ENCODE peak calls at places on chromosomes 1 and 21, in seven cellular contexts. One of them, this sample, is unnamed.

GRCh38 chr1:202154766-202155477 is 5.5 kb downstream of the PTPN7 start:
- DNase-seq in small intestine: peak
- DNase-seq in ecto neural progenitor cell: peak
- DNase-seq in cardiac muscle cell: peak
- DNase-seq in T-helper 1 cell: peak
- DNase-seq in NCI-H1105 treated with DMSO at 0.1 percent for 48 hours: no peak
- DNase-seq in hypothalamus: no peak
- DNase-seq in this sample: peak

GRCh38 chr1:170261669-170262068 is 115.9 kb downstream of the NTMT2 start:
- DNase-seq in NCI-H1105 treated with DMSO at 0.1 percent for 48 hours: no peak
- DNase-seq in T-helper 1 cell: no peak
- DNase-seq in cardiac muscle cell: no peak
- DNase-seq in small intestine: no peak
- DNase-seq in hypothalamus: no peak
- DNase-seq in ecto neural progenitor cell: no peak
- DNase-seq in this sample: no peak

GRCh38 chr1:232634086-232634485 is 4.2 kb upstream of the SIPA1L2 start:
- DNase-seq in hypothalamus: peak
- DNase-seq in NCI-H1105 treated with DMSO at 0.1 percent for 48 hours: no peak
- DNase-seq in T-helper 1 cell: no peak
- DNase-seq in cardiac muscle cell: no peak
- DNase-seq in small intestine: peak
- DNase-seq in ecto neural progenitor cell: no peak
- DNase-seq in this sample: peak

GRCh38 chr1:209567788-209568187 is 15.7 kb upstream of the CAMK1G start:
- DNase-seq in ecto neural progenitor cell: no peak
- DNase-seq in small intestine: no peak
- DNase-seq in T-helper 1 cell: no peak
- DNase-seq in cardiac muscle cell: peak
- DNase-seq in hypothalamus: no peak
- DNase-seq in NCI-H1105 treated with DMSO at 0.1 percent for 48 hours: no peak
- DNase-seq in this sample: no peak

GRCh38 chr1:8239039-8239305 is 78.9 kb upstream of the SLC45A1 start:
- DNase-seq in hypothalamus: no peak
- DNase-seq in cardiac muscle cell: peak
- DNase-seq in T-helper 1 cell: no peak
- DNase-seq in ecto neural progenitor cell: no peak
- DNase-seq in NCI-H1105 treated with DMSO at 0.1 percent for 48 hours: no peak
- DNase-seq in small intestine: peak
- DNase-seq in this sample: no peak

GRCh38 chr1:114535401-114535800 is 24.4 kb upstream of the TRIM33 start:
- DNase-seq in small intestine: no peak
- DNase-seq in hypothalamus: no peak
- DNase-seq in cardiac muscle cell: no peak
- DNase-seq in NCI-H1105 treated with DMSO at 0.1 percent for 48 hours: no peak
- DNase-seq in T-helper 1 cell: no peak
- DNase-seq in ecto neural progenitor cell: no peak
- DNase-seq in this sample: no peak

GRCh38 chr1:81801032-81801833 is 499 bp downstream of the ADGRL2 start:
- DNase-seq in NCI-H1105 treated with DMSO at 0.1 percent for 48 hours: peak
- DNase-seq in ecto neural progenitor cell: peak
- DNase-seq in T-helper 1 cell: no peak
- DNase-seq in cardiac muscle cell: peak
- DNase-seq in small intestine: peak
- DNase-seq in hypothalamus: no peak
- DNase-seq in this sample: peak

GRCh38 chr1:205518616-205519540 is 14.4 kb downstream of the CDK18 start:
- DNase-seq in hypothalamus: peak
- DNase-seq in small intestine: no peak
- DNase-seq in T-helper 1 cell: no peak
- DNase-seq in ecto neural progenitor cell: no peak
- DNase-seq in NCI-H1105 treated with DMSO at 0.1 percent for 48 hours: no peak
- DNase-seq in cardiac muscle cell: no peak
- DNase-seq in this sample: peak

GRCh38 chr1:47351305-47351704 is 17.7 kb downstream of the CMPK1 start:
- DNase-seq in cardiac muscle cell: no peak
- DNase-seq in NCI-H1105 treated with DMSO at 0.1 percent for 48 hours: no peak
- DNase-seq in hypothalamus: no peak
- DNase-seq in ecto neural progenitor cell: no peak
- DNase-seq in T-helper 1 cell: no peak
- DNase-seq in small intestine: peak
- DNase-seq in this sample: no peak

GRCh38 chr1:176178316-176178715 is 28.8 kb downstream of the COP1 start:
- DNase-seq in hypothalamus: no peak
- DNase-seq in T-helper 1 cell: no peak
- DNase-seq in ecto neural progenitor cell: no peak
- DNase-seq in NCI-H1105 treated with DMSO at 0.1 percent for 48 hours: no peak
- DNase-seq in small intestine: no peak
- DNase-seq in cardiac muscle cell: peak
- DNase-seq in this sample: no peak

GRCh38 chr1:211282023-211282373 is 22.8 kb downstream of the RCOR3 start:
- DNase-seq in small intestine: no peak
- DNase-seq in NCI-H1105 treated with DMSO at 0.1 percent for 48 hours: no peak
- DNase-seq in cardiac muscle cell: no peak
- DNase-seq in hypothalamus: no peak
- DNase-seq in ecto neural progenitor cell: no peak
- DNase-seq in T-helper 1 cell: no peak
- DNase-seq in this sample: no peak

GRCh38 chr1:117919376-117919775 is 10.0 kb downstream of the GDAP2 start:
- DNase-seq in T-helper 1 cell: no peak
- DNase-seq in ecto neural progenitor cell: no peak
- DNase-seq in NCI-H1105 treated with DMSO at 0.1 percent for 48 hours: no peak
- DNase-seq in hypothalamus: no peak
- DNase-seq in small intestine: no peak
- DNase-seq in cardiac muscle cell: no peak
- DNase-seq in this sample: no peak

GRCh38 chr1:208179850-208180416 is 64.3 kb downstream of the PLXNA2 start:
- DNase-seq in cardiac muscle cell: no peak
- DNase-seq in T-helper 1 cell: no peak
- DNase-seq in NCI-H1105 treated with DMSO at 0.1 percent for 48 hours: no peak
- DNase-seq in small intestine: no peak
- DNase-seq in hypothalamus: no peak
- DNase-seq in ecto neural progenitor cell: peak
- DNase-seq in this sample: no peak

GRCh38 chr1:193479187-193479586 is 292.8 kb upstream of the B3GALT2 start:
- DNase-seq in hypothalamus: no peak
- DNase-seq in ecto neural progenitor cell: no peak
- DNase-seq in T-helper 1 cell: peak
- DNase-seq in cardiac muscle cell: no peak
- DNase-seq in small intestine: peak
- DNase-seq in NCI-H1105 treated with DMSO at 0.1 percent for 48 hours: no peak
- DNase-seq in this sample: no peak

GRCh38 chr21:38434913-38435533 is 63.3 kb downstream of the ERG start:
- DNase-seq in small intestine: no peak
- DNase-seq in T-helper 1 cell: no peak
- DNase-seq in ecto neural progenitor cell: no peak
- DNase-seq in NCI-H1105 treated with DMSO at 0.1 percent for 48 hours: no peak
- DNase-seq in hypothalamus: no peak
- DNase-seq in cardiac muscle cell: peak
- DNase-seq in this sample: no peak